ENCODE peak calls at places on chromosomes 6 and 20, in six cellular contexts. Z, Y, Q, M, T and N are unnamed samples.

GRCh38 chr20:4046311-4046924 is 31.1 kb upstream of the RNF24 start:
- DNase-seq in Z (no peak), Y (no peak), Q (no peak), M (no peak), T (no peak), N (no peak)

GRCh38 chr20:10314198-10314597 is 95.6 kb downstream of the SNAP25 start:
- DNase-seq in Z (no peak), Y (no peak), Q (no peak), M (no peak), T (no peak), N (peak)

GRCh38 chr6:156440688-156441087 is 336.5 kb upstream of the ARID1B start:
- DNase-seq in Z (no peak), Y (no peak), Q (no peak), M (no peak), T (no peak), N (no peak)

GRCh38 chr6:20564777-20565176 is 30.5 kb downstream of the CDKAL1 start:
- DNase-seq in Z (no peak), Y (no peak), Q (no peak), M (peak), T (no peak), N (no peak)

GRCh38 chr6:85685713-85686112 is 43.0 kb upstream of the SYNCRIP start:
- DNase-seq in Z (no peak), Y (no peak), Q (no peak), M (peak), T (no peak), N (no peak)

GRCh38 chr6:105429676-105430075 is 26.8 kb upstream of the PREP start:
- DNase-seq in Z (no peak), Y (no peak), Q (no peak), M (no peak), T (peak), N (peak)

GRCh38 chr6:5067305-5067704 is 17.8 kb upstream of the PPP1R3G start:
- DNase-seq in Z (no peak), Y (no peak), Q (no peak), M (no peak), T (no peak), N (no peak)

GRCh38 chr6:5846889-5847288 is 159.8 kb downstream of the NRN1 start:
- DNase-seq in Z (no peak), Y (no peak), Q (no peak), M (peak), T (no peak), N (no peak)

GRCh38 chr6:158801655-158802294 is 17.4 kb downstream of the EZR start:
- DNase-seq in Z (no peak), Y (no peak), Q (peak), M (no peak), T (no peak), N (no peak)

GRCh38 chr6:152698692-152699091 is 995 bp downstream of the MYCT1 start:
- DNase-seq in Z (no peak), Y (no peak), Q (no peak), M (no peak), T (no peak), N (no peak)

GRCh38 chr6:31900917-31901414 is 920 bp downstream of the ZBTB12 start:
- DNase-seq in Z (peak), Y (no peak), Q (no peak), M (no peak), T (no peak), N (no peak)

GRCh38 chr20:6209093-6209492 is 86.3 kb upstream of the FERMT1 start:
- DNase-seq in Z (no peak), Y (no peak), Q (no peak), M (no peak), T (no peak), N (no peak)

GRCh38 chr20:5658897-5659296 is 91.3 kb upstream of the SHLD1 start:
- DNase-seq in Z (peak), Y (peak), Q (peak), M (peak), T (no peak), N (peak)

GRCh38 chr20:2984956-2985661 is 58.3 kb upstream of the GNRH2 start:
- DNase-seq in Z (no peak), Y (no peak), Q (peak), M (no peak), T (no peak), N (peak)

GRCh38 chr6:54992789-54993188 is 146.2 kb downstream of the FAM83B start:
- DNase-seq in Z (peak), Y (no peak), Q (no peak), M (peak), T (no peak), N (no peak)

GRCh38 chr6:155687645-155688044 is 232.0 kb upstream of the NOX3 start:
- DNase-seq in Z (no peak), Y (no peak), Q (no peak), M (no peak), T (no peak), N (no peak)

GRCh38 chr6:52881662-52881995 is 27.9 kb downstream of the GSTA3 start:
- DNase-seq in Z (no peak), Y (no peak), Q (no peak), M (no peak), T (no peak), N (no peak)
- H3K4me3 ChIP-seq in Z (peak), Y (no peak), Q (peak), M (no peak), T (no peak), N (no peak)

GRCh38 chr20:8608470-8608869 is 460.4 kb upstream of the PLCB4 start:
- DNase-seq in Z (no peak), Y (peak), Q (no peak), M (no peak), T (no peak), N (no peak)

GRCh38 chr20:8601542-8601912 is 467.4 kb upstream of the PLCB4 start:
- DNase-seq in Z (no peak), Y (no peak), Q (no peak), M (peak), T (no peak), N (no peak)

DNA sequence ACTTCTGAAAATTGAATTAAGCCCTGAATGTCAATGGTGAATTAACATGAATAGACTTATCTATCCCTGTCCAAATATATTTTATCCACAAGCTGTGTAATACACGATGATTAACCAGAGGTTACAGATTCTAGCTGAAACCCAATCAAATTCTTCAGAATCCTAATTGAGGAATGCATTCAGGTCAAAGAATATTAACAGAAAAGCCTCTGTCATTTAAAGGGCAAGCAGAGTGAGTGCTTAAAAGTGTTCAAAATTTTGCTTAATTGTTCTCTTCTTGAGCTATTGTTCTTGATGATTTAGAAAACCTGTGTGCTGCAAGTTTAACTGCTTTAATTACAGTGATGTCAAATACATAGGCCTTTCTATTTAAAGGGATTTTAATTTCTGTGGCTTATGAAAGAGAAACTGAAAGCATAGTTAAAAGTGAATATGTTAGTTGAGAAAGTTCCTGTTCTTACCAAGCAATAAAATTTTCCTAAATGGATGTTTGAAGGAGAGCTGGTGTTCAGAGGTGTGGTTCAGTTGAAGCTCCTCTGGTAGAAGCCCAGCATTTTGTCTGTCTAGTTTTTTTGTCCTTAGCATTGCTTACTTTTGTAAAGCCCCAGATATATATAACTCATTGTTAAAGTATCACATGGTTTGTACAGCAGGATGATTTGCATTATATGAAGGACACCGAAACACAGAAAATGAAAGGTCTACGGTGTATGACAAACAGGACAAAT is 466.3 kb upstream of the PLCB4 start:
- DNase-seq in Z (no peak), Y (no peak), Q (no peak), M (peak), T (no peak), N (no peak)
- H3K4me3 ChIP-seq in Z (no peak), Y (no peak), Q (peak), M (peak), T (no peak), N (no peak)

GRCh38 chr6:2938004-2938631 is 33.2 kb downstream of the SERPINB6 start:
- DNase-seq in Z (no peak), Y (no peak), Q (no peak), M (no peak), T (no peak), N (no peak)
- H3K4me3 ChIP-seq in Z (no peak), Y (no peak), Q (no peak), M (no peak), T (no peak), N (no peak)

GRCh38 chr20:63830821-63831593 is at the start of gene ZBTB46:
- DNase-seq in Z (peak), Y (no peak), Q (peak), M (peak), T (no peak), N (no peak)

GRCh38 chr20:63828951-63829350 is 2.1 kb downstream of the ZBTB46 start:
- DNase-seq in Z (no peak), Y (no peak), Q (no peak), M (no peak), T (no peak), N (no peak)

GRCh38 chr20:63829943-63830820 is 882 bp downstream of the ZBTB46 start:
- DNase-seq in Z (peak), Y (no peak), Q (peak), M (no peak), T (no peak), N (no peak)

GRCh38 chr20:63828545-63828944 is 2.5 kb downstream of the ZBTB46 start:
- DNase-seq in Z (no peak), Y (no peak), Q (no peak), M (no peak), T (no peak), N (no peak)

GRCh38 chr20:63829598-63829942 is 1.5 kb downstream of the ZBTB46 start:
- DNase-seq in Z (no peak), Y (no peak), Q (no peak), M (no peak), T (no peak), N (no peak)
- H3K4me3 ChIP-seq in Z (peak), Y (peak), Q (peak), M (peak), T (no peak), N (peak)